ENCODE peak calls at places on chromosomes 4 and X, in five cellular contexts. D is astrocyte of the spinal cord, S is left lung, A is GM23338, V is dorsolateral prefrontal cortex. T is an unnamed sample.

GRCh38 chrX:76617020-76617419 is 189.5 kb downstream of the MAGEE1 start:
- DNase-seq in A (no peak), D (no peak), S (no peak), V (no peak), T (no peak)

GRCh38 chr4:127809173-127809800 is 27.2 kb downstream of the HSPA4L start:
- DNase-seq in A (peak; percentile 15), S (no peak), D (peak; percentile 17), V (no peak), T (no peak)

GRCh38 chrX:18985186-18985435 is 1.2 kb upstream of the PHKA2 start:
- DNase-seq in A (peak; percentile 3), V (no peak), S (no peak), D (no peak), T (no peak)

GRCh38 chrX:30814978-30815377 is 74.1 kb downstream of the TAB3 start:
- DNase-seq in A (no peak), D (no peak), S (no peak), V (no peak), T (no peak)

GRCh38 chr4:69115851-69116213 is 19.6 kb downstream of the UGT2B7 start:
- DNase-seq in A (no peak), S (no peak), D (no peak), V (no peak), T (no peak)

GRCh38 chrX:151982217-151982616 is 7.7 kb upstream of the GABRE start:
- DNase-seq in A (no peak), D (peak; percentile 82), S (no peak), V (no peak), T (no peak)

GRCh38 chr4:184688447-184688846 is 38.9 kb downstream of the PRIMPOL start:
- DNase-seq in D (peak; percentile 95), A (peak; percentile 53), V (no peak), S (no peak), T (no peak)

GRCh38 chrX:9272166-9272565 is 192.7 kb upstream of the TBL1X start:
- DNase-seq in S (no peak), V (no peak), D (no peak), A (no peak), T (no peak)

GRCh38 chr4:89294583-89295244 is 12.9 kb downstream of the GPRIN3 start:
- DNase-seq in S (no peak), D (no peak), V (no peak), A (no peak), T (no peak)

GRCh38 chr4:111537165-111537564 is 608.1 kb upstream of the FAM241A start:
- DNase-seq in A (no peak), D (no peak), V (no peak), S (no peak), T (no peak)

GRCh38 chr4:143375326-143376073 is 38.8 kb downstream of the GAB1 start:
- DNase-seq in A (peak; percentile 65), V (peak; percentile 79), D (no peak), S (no peak), T (no peak)

GRCh38 chrX:320126-320783 is 1.7 kb upstream of the GTPBP6 start:
- DNase-seq in D (no peak), A (peak; percentile 51), V (peak; percentile 45), S (peak; percentile 80), T (no peak)

GRCh38 chr4:177671845-177672244 is 229.6 kb upstream of the AGA start:
- DNase-seq in V (no peak), A (no peak), D (no peak), S (no peak), T (no peak)

DNA sequence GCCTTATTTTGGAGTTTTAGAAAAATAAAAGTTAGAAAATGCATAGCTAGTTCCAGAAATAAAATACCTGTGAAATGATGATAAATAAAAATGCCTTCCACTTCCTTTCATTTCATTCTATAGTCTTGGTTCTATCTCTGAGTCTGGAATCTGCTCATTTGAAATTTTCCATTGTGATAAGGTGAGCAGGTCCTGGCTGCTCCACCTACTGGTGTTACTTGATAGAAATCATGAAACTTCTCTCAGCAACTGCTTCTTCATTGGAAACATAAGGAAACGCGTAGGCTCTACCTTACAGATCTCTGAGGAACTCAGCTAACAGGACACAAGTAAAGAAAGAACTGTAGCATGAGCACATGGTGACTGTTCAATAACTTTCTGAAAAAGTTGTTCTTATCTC is 141.8 kb downstream of the DCHS2 start:
- DNase-seq in S (no peak), A (peak; percentile 74), V (no peak), D (no peak), T (no peak)
- TF ChIP-seq CTCF in S (no peak), A (peak; percentile 55), V (no peak), D (peak; percentile 51), T (peak; percentile 35)

DNA sequence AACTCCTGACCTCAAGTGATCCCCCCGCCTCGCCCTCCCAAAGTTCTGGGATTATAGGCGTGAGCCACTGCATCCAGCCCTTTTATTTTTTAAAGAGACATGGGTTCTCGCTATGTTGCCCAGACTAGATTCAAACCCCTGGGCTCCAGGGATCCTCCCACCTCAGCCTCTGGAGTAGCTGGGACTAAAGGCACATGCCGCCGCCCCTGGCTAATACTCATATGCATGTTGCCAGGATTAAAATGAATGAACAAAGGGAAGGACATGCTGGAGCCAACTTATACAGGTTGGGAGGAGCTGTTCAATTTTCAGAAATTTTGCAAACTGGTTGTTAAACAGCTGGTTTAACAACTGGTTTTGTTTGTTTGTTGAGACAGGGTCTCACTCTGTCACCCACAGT is 1.4 kb upstream of the FTSJ1 start:
- DNase-seq in S (no peak), V (no peak), A (no peak), D (no peak), T (no peak)
- H3K4me3 ChIP-seq in S (no peak overlapping the region), V (peak overlapping the region; percentile 80), A (no peak overlapping the region), D (no peak overlapping the region), T (no peak overlapping the region)

DNA sequence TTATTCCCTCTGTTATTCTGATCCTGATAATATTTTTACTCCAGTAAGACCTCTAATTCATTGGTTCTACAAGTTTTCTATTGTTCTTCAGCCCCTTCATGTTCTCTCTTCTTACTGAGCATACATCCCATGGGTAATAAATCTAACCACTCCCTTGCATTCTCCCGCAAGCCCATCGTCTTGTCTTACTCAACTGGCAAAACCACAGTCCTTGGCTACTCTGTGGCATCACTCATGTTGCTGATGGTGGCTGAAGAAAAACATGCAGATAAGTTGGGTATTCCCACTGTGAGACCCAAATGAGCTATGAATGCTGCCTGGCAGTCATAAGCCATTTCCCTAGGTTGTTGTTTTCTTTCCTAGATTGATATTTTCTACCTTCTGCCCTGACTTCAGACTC is 402.2 kb upstream of the AADAT start:
- DNase-seq in A (no peak), V (no peak), D (no peak), S (no peak), T (no peak)
- TF ChIP-seq CTCF in A (no peak), V (no peak), D (no peak), S (no peak), T (no peak)

GRCh38 chr4:140237616-140238352 is 83.8 kb upstream of the MAML3 start:
- DNase-seq in D (peak; percentile 95), V (peak; percentile 78), S (peak; percentile 87), A (peak; percentile 89), T (no peak)

GRCh38 chr4:140240237-140240636 is 86.3 kb upstream of the MAML3 start:
- DNase-seq in S (no peak), A (no peak), D (no peak), V (no peak), T (no peak)

GRCh38 chr4:140239311-140239710 is 85.3 kb upstream of the MAML3 start:
- DNase-seq in A (no peak), D (no peak), V (no peak), S (no peak), T (no peak)

GRCh38 chr4:140236649-140237160 is 82.7 kb upstream of the MAML3 start:
- DNase-seq in D (no peak), A (no peak), V (no peak), S (no peak), T (no peak)

GRCh38 chr4:140238353-140239041 is 84.5 kb upstream of the MAML3 start:
- DNase-seq in A (peak; percentile 61), V (peak; percentile 65), D (peak; percentile 85), S (peak; percentile 87), T (no peak)
- H3K4me3 ChIP-seq in A (peak overlapping the region; percentile 40), V (peak overlapping the region; percentile 49), D (no peak overlapping the region), S (no peak overlapping the region), T (no peak overlapping the region)

DNA sequence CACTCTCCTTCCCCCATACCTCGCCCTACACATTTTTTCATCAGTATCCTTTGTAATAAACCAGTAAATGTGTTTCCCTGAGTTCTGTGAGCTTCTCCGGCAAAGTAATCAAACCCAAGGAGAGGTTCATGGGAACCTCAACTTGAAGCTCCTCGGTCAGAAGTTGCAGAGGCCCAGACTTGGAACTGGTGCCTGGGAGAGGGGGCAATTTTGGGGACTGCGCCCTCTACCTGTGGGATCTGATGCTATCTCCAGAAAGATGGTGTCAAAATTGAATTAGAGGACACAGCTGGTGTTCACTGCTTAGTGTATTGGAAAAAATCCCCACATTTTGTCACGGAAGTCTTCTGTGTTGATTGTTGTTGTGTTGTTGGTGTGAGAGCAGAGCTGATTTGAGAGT is 70.6 kb downstream of the ATP11C start:
- DNase-seq in A (no peak), D (no peak), S (no peak), V (no peak), T (no peak)
- TF ChIP-seq CTCF in A (peak; percentile 39), D (peak; percentile 2), S (no peak), V (no peak), T (no peak)

GRCh38 chr4:98260047-98260578 is 1.1 kb upstream of the RAP1GDS1 start:
- DNase-seq in S (no peak), V (peak; percentile 64), A (peak; percentile 67), D (no peak), T (no peak)

GRCh38 chr4:98260579-98261290 is 449 bp upstream of the RAP1GDS1 start:
- DNase-seq in V (peak; percentile 94), S (peak; percentile 99), A (peak; percentile 91), D (peak; percentile 98), T (peak; percentile 85)

GRCh38 chr4:98261291-98262271 is at the start of gene RAP1GDS1:
- DNase-seq in D (peak; percentile 74), V (peak; percentile 66), A (peak; percentile 28), S (peak; percentile 89), T (no peak)

GRCh38 chr4:98267498-98267897 is 6.3 kb downstream of the RAP1GDS1 start:
- DNase-seq in D (no peak), A (no peak), S (no peak), V (no peak), T (no peak)

DNA sequence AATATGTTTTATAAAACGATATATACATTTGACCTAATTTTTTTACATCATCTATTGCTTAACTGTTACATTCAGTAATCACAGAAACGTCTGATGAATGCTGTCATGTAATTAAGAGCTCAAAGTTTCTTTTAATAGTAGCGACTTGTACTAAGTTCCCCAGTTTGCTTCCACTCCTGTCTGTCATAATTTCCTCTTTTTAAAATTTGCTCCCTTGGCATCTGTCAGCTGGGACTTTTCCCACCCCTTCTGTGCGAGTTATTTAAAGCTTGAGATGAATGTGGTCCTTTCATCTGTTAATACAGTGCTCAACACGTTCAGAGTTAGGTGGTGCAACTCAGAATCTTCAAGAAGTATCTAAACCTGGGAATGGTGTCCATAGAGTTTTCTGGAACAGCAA is 1.2 kb downstream of the RAP1GDS1 start:
- DNase-seq in A (peak; percentile 8), V (no peak), S (no peak), D (no peak), T (no peak)
- H3K4me3 ChIP-seq in A (peak overlapping the region; percentile 93), V (peak overlapping the region; percentile 93), S (peak overlapping the region; percentile 65), D (peak overlapping the region; percentile 80), T (peak overlapping the region; percentile 65)